ENCODE peak calls at places on chromosome 18, in eight cellular contexts. Y is CD4-positive, alpha-beta T cell; V is activated T-helper 1 cell treated with anti-CD3 and anti-CD28 coated beads, Interleukin-12 subunit alpha, Interleukin-12 subunit beta, Interleukin-2, Interleukin-4 antibody, amounts not matched to agents 30 ng/mL and 10 ng/mL and 1 ng/mL, durations not matched to agents 14 hours and 24 hours and 36 hours; J is stimulated activated CD4-positive, alpha-beta T cell treated with anti-CD3 and anti-CD28 coated beads, Interleukin-2, amount 100 ng/mL, for 48 hours; I is NCI-H1105; P is T1000; C is tibial nerve; K is lower leg skin. L is an unnamed sample.

GRCh38 chr18:73636355-73636754 is 511.3 kb downstream of the FBXO15 start:
- DNase-seq in Y (no peak), V (no peak), K (no peak), C (no peak), P (no peak), I (no peak), J (no peak), L (no peak)

GRCh38 chr18:73669299-73669698 is 478.3 kb downstream of the FBXO15 start:
- DNase-seq in Y (no peak), J (no peak), P (no peak), V (no peak), I (no peak), C (no peak), K (no peak), L (no peak)

GRCh38 chr18:10139783-10140410 is 226.1 kb downstream of the VAPA start:
- DNase-seq in K (peak), P (no peak), C (no peak), I (no peak), V (no peak), J (no peak), Y (no peak), L (no peak)

GRCh38 chr18:38241216-38241615 is 675.6 kb upstream of the CELF4 start:
- DNase-seq in P (no peak), J (no peak), V (no peak), K (no peak), I (no peak), Y (no peak), C (no peak), L (no peak)

GRCh38 chr18:12031836-12032235 is 50.5 kb downstream of the IMPA2 start:
- DNase-seq in P (no peak), V (no peak), I (no peak), K (peak), J (no peak), C (peak), Y (no peak), L (no peak)

GRCh38 chr18:47931707-47932103 is 1.2 kb upstream of the SMAD2 start:
- DNase-seq in K (no peak), J (no peak), I (peak), P (no peak), V (no peak), C (no peak), Y (peak), L (peak)

GRCh38 chr18:57621252-57621607 is 406 bp downstream of the NARS1 start:
- DNase-seq in C (no peak), I (no peak), Y (no peak), V (no peak), J (no peak), K (peak), P (no peak), L (peak)

GRCh38 chr18:49301608-49302007 is 158.8 kb downstream of the DYM start:
- DNase-seq in V (no peak), Y (no peak), J (no peak), I (no peak), C (no peak), K (no peak), P (no peak), L (no peak)

GRCh38 chr18:67875936-67876335 is 359.4 kb upstream of the DSEL start:
- DNase-seq in P (no peak), K (no peak), V (no peak), J (no peak), I (no peak), Y (no peak), C (no peak), L (no peak)

GRCh38 chr18:43420950-43421349 is 143.7 kb upstream of the SYT4 start:
- DNase-seq in Y (no peak), V (no peak), C (no peak), J (no peak), P (no peak), I (no peak), K (no peak), L (no peak)

GRCh38 chr18:7158201-7158600 is 40.6 kb upstream of the LAMA1 start:
- DNase-seq in V (no peak), P (no peak), K (peak), J (no peak), Y (no peak), C (no peak), I (no peak), L (no peak)

L was measured in neural crest cell.